ENCODE peak calls at places on chromosomes 7 and 10, in nine cellular contexts. T is NCI-H226; H is astrocyte of the cerebellum; W is stimulated activated CD4-positive, alpha-beta T cell treated with anti-CD3 and anti-CD28 coated beads, Interleukin-4, amount 100 ng/mL, for 24 hours; Z is nucleus accumbens; N is T-helper 2 cell; K is iPS-NIHi11; E is foreskin fibroblast; C is left cardiac atrium. I is an unnamed sample.

GRCh38 chr10:31197886-31198285 is 121.1 kb upstream of the ZEB1 start:
- DNase-seq in Z (no peak), W (no peak), N (no peak), T (peak; percentile 16), H (no peak), E (peak; percentile 51), K (no peak), C (no peak), I (no peak)

GRCh38 chr10:97718659-97719142 is 5.2 kb downstream of the MARVELD1 start:
- DNase-seq in K (peak; percentile 54), N (no peak), E (no peak), W (no peak), H (no peak), T (peak; percentile 78), Z (no peak), C (peak; percentile 57), I (no peak)

GRCh38 chr7:50210706-50211115 is 93.8 kb upstream of the IKZF1 start:
- DNase-seq in Z (no peak), T (no peak), E (no peak), H (no peak), C (no peak), W (no peak), K (no peak), N (no peak), I (peak; percentile 66)

GRCh38 chr10:68074404-68074774 is 694 bp downstream of the HERC4 start:
- DNase-seq in T (no peak), W (no peak), K (no peak), N (no peak), E (no peak), H (no peak), Z (no peak), C (no peak), I (no peak)

GRCh38 chr7:121479466-121479865 is 83.4 kb upstream of the FAM3C start:
- DNase-seq in Z (no peak), W (no peak), H (no peak), E (no peak), K (no peak), C (no peak), N (no peak), T (no peak), I (no peak)

GRCh38 chr7:92489634-92490033 is 11.9 kb upstream of the ERVW-1 start:
- DNase-seq in T (no peak), N (no peak), K (no peak), Z (no peak), W (no peak), E (no peak), H (no peak), C (no peak), I (peak; percentile 18)

GRCh38 chr7:115516341-115516740 is 514.2 kb downstream of the TFEC start:
- DNase-seq in C (no peak), H (no peak), E (no peak), N (no peak), T (peak; percentile 4), K (no peak), Z (no peak), W (no peak), I (no peak)

GRCh38 chr7:157875230-157876179 is 538.7 kb downstream of the DNAJB6 start:
- DNase-seq in N (peak; percentile 5), W (peak; percentile 58), Z (no peak), C (peak; percentile 51), E (no peak), K (no peak), H (no peak), T (no peak), I (peak; percentile 64)

GRCh38 chr7:94154858-94155257 is 150.7 kb upstream of the BET1 start:
- DNase-seq in N (no peak), H (no peak), Z (no peak), W (no peak), K (no peak), C (no peak), T (no peak), E (no peak), I (no peak)

GRCh38 chr10:26881600-26882331 is 21.0 kb upstream of the ABI1 start:
- DNase-seq in K (peak; percentile 55), H (peak; percentile 67), W (peak; percentile 12), C (no peak), T (peak; percentile 16), Z (no peak), N (peak; percentile 20), E (peak; percentile 45), I (no peak)

GRCh38 chr10:132247943-132248342 is 59.8 kb downstream of the STK32C start:
- DNase-seq in E (no peak), C (no peak), W (no peak), N (no peak), Z (no peak), T (no peak), K (no peak), H (no peak), I (no peak)

GRCh38 chr10:31962826-31963597 is 34.4 kb upstream of the ARHGAP12 start:
- DNase-seq in H (no peak), N (no peak), E (no peak), C (no peak), Z (no peak), K (no peak), W (no peak), T (no peak), I (no peak)

GRCh38 chr7:75038508-75038907 is 35.1 kb downstream of the RCC1L start:
- DNase-seq in K (no peak), Z (no peak), H (no peak), N (no peak), W (no peak), C (no peak), T (no peak), E (no peak), I (no peak)

GRCh38 chr7:65915921-65916657 is 43.2 kb downstream of the VKORC1L1 start:
- DNase-seq in H (no peak), T (no peak), Z (no peak), K (no peak), E (no peak), C (no peak), N (no peak), W (no peak), I (no peak)

GRCh38 chr7:156942708-156943090 is 6.8 kb upstream of the NOM1 start:
- DNase-seq in T (no peak), K (no peak), H (no peak), E (no peak), W (no peak), N (no peak), Z (no peak), C (no peak), I (no peak)

GRCh38 chr7:98291717-98292116 is 10.2 kb downstream of the BRI3 start:
- DNase-seq in Z (no peak), N (no peak), C (no peak), E (no peak), K (peak; percentile 44), W (no peak), T (no peak), H (no peak), I (no peak)

GRCh38 chr7:77157446-77157845 is 35.0 kb downstream of the CCDC146 start:
- DNase-seq in H (no peak), E (no peak), C (no peak), Z (no peak), W (no peak), N (no peak), T (no peak), K (no peak), I (no peak)

GRCh38 chr10:69389827-69390490 is 26.8 kb downstream of the TACR2 start:
- DNase-seq in N (no peak), T (peak; percentile 74), W (no peak), K (peak; percentile 88), E (no peak), Z (no peak), H (no peak), C (peak; percentile 52), I (no peak)

GRCh38 chr10:16856567-16856966 is 39.3 kb upstream of the RSU1 start:
- DNase-seq in E (no peak), W (no peak), Z (no peak), N (no peak), T (no peak), H (no peak), K (peak; percentile 30), C (no peak), I (no peak)

GRCh38 chr10:30063098-30063497 is 3.7 kb upstream of the JCAD start:
- DNase-seq in N (no peak), H (no peak), T (peak; percentile 65), K (no peak), W (no peak), C (no peak), Z (no peak), E (peak; percentile 89), I (no peak)

GRCh38 chr10:8444630-8445029 is 390.1 kb downstream of the GATA3 start:
- DNase-seq in W (peak; percentile 14), C (no peak), H (no peak), T (no peak), N (peak; percentile 29), K (peak; percentile 57), E (no peak), Z (no peak), I (no peak)

GRCh38 chr7:107387573-107388219 is 82.2 kb upstream of the GPR22 start:
- DNase-seq in N (no peak), E (peak; percentile 81), H (peak; percentile 61), T (no peak), Z (no peak), W (no peak), C (no peak), K (no peak), I (no peak)

GRCh38 chr10:26837139-26837538 is 23.6 kb downstream of the ABI1 start:
- DNase-seq in T (no peak), N (no peak), H (no peak), E (no peak), K (no peak), W (no peak), C (no peak), Z (no peak), I (no peak)

GRCh38 chr7:1449501-1449900 is 9.8 kb downstream of the MICALL2 start:
- DNase-seq in N (no peak), K (no peak), H (no peak), T (no peak), W (no peak), C (no peak), E (no peak), Z (no peak), I (no peak)

GRCh38 chr10:84401838-84402611 is 73.6 kb downstream of the CCSER2 start:
- DNase-seq in K (no peak), W (no peak), T (no peak), Z (no peak), E (no peak), N (no peak), C (no peak), H (no peak), I (no peak)

GRCh38 chr7:1552200-1552599 is 3.8 kb downstream of the TMEM184A start:
- DNase-seq in W (no peak), H (no peak), K (no peak), T (no peak), E (no peak), C (no peak), Z (no peak), N (no peak), I (no peak)

GRCh38 chr10:13390604-13391522 is 42.8 kb upstream of the SEPHS1 start:
- DNase-seq in K (peak; percentile 32), H (no peak), E (no peak), N (no peak), W (no peak), C (peak; percentile 28), Z (no peak), T (no peak), I (no peak)

GRCh38 chr7:99005776-99006175 is 127.4 kb downstream of the TRRAP start:
- DNase-seq in Z (no peak), K (no peak), H (no peak), E (no peak), C (no peak), W (no peak), N (no peak), T (no peak), I (no peak)

GRCh38 chr7:31382722-31383121 is 42.2 kb upstream of the NEUROD6 start:
- DNase-seq in T (no peak), Z (no peak), N (no peak), C (no peak), W (no peak), H (no peak), K (no peak), E (no peak), I (no peak)

GRCh38 chr7:139745330-139746143 is 32.3 kb downstream of the HIPK2 start:
- DNase-seq in K (peak; percentile 23), C (peak; percentile 36), N (no peak), Z (no peak), T (no peak), W (no peak), E (peak; percentile 64), H (no peak), I (no peak)

GRCh38 chr7:30865821-30866220 is 45.8 kb upstream of the AQP1 start:
- DNase-seq in T (no peak), K (no peak), E (no peak), W (no peak), C (no peak), Z (no peak), N (no peak), H (no peak), I (no peak)

I was measured in stimulated activated effector memory CD8-positive, alpha-beta T cell treated with anti-CD3 and anti-CD28 coated beads, Interleukin-12 subunit alpha, Interleukin-12 subunit beta, amount 100 ng/mL, for 72 hours.